ENCODE peak calls at places on chromosomes 1 and 21, in five cellular contexts. K, N, R, A and V are unnamed samples.

GRCh38 chr1:112439592-112439991 is 43.6 kb downstream of the CTTNBP2NL start:
- DNase-seq in K (no peak), N (no peak), R (no peak), A (no peak), V (no peak)

GRCh38 chr1:89681045-89681729 is 48.3 kb downstream of the LRRC8C start:
- DNase-seq in K (no peak), N (no peak), R (no peak), A (no peak), V (no peak)

GRCh38 chr1:107877092-107877491 is 87.9 kb downstream of the VAV3 start:
- DNase-seq in K (no peak), N (no peak), R (no peak), A (no peak), V (no peak)

GRCh38 chr21:16597768-16598167 is 868.0 kb downstream of the USP25 start:
- DNase-seq in K (no peak), N (no peak), R (no peak), A (no peak), V (no peak)

GRCh38 chr1:9503001-9503675 is 36.1 kb upstream of the SLC25A33 start:
- DNase-seq in K (no peak), N (no peak), R (no peak), A (no peak), V (no peak)

GRCh38 chr1:8097077-8097799 is 71.1 kb upstream of the ERRFI1 start:
- DNase-seq in K (no peak), N (no peak), R (no peak), A (no peak), V (peak)

GRCh38 chr1:160354388-160354985 is 11.3 kb downstream of the NCSTN start:
- DNase-seq in K (no peak), N (no peak), R (no peak), A (peak), V (no peak)

GRCh38 chr1:40182956-40183710 is 21.9 kb downstream of the RLF start:
- DNase-seq in K (no peak), N (no peak), R (no peak), A (no peak), V (no peak)

GRCh38 chr21:28396421-28396820 is 596.3 kb downstream of the LTN1 start:
- DNase-seq in K (no peak), N (no peak), R (no peak), A (no peak), V (no peak)

GRCh38 chr1:210787800-210788199 is 346.1 kb downstream of the KCNH1 start:
- DNase-seq in K (no peak), N (no peak), R (no peak), A (no peak), V (no peak)

GRCh38 chr1:76674689-76675088 is 192.6 kb upstream of the ST6GALNAC5 start:
- DNase-seq in K (no peak), N (no peak), R (no peak), A (no peak), V (no peak)

GRCh38 chr1:109350650-109351049 is 43.8 kb upstream of the MYBPHL start:
- DNase-seq in K (no peak), N (no peak), R (no peak), A (no peak), V (no peak)

GRCh38 chr1:44405041-44405803 is at the start of gene RNF220:
- DNase-seq in K (no peak), N (no peak), R (no peak), A (no peak), V (no peak)

GRCh38 chr1:93888900-93889299 is 9.9 kb upstream of the DNTTIP2 start:
- DNase-seq in K (no peak), N (no peak), R (no peak), A (no peak), V (no peak)